ENCODE peak calls at places on chromosome 7, in ten cellular contexts. X is CD8-positive, alpha-beta T cell; T is kidney; S is body of pancreas; E is aorta; K is left ventricle myocardium inferior; Q is mammary epithelial cell; A is left lung; C is ascending aorta; O is esophagus muscularis mucosa. Y is an unnamed sample.

GRCh38 chr7:16603633-16604032 is 41.9 kb downstream of the ANKMY2 start:
- DNase-seq in X (no peak), O (no peak), C (no peak), K (no peak), A (no peak), S (peak), Q (peak), T (no peak), E (no peak), Y (no peak)

GRCh38 chr7:39592586-39592985 is 26.4 kb downstream of the YAE1 start:
- DNase-seq in O (no peak), E (no peak), T (no peak), K (no peak), Q (peak), A (no peak), C (no peak), X (no peak), S (no peak), Y (no peak)

GRCh38 chr7:16667355-16667754 is 21.4 kb downstream of the BZW2 start:
- DNase-seq in X (no peak), Q (no peak), K (no peak), E (no peak), A (no peak), S (no peak), T (no peak), C (no peak), O (no peak), Y (no peak)

GRCh38 chr7:125828153-125828690 is 898.6 kb upstream of the POT1 start:
- DNase-seq in E (no peak), S (no peak), Q (peak), O (no peak), X (no peak), A (no peak), K (no peak), C (no peak), T (no peak), Y (no peak)

GRCh38 chr7:101618207-101618839 is 10.8 kb downstream of the MYL10 start:
- DNase-seq in Q (no peak), O (no peak), C (no peak), S (no peak), X (no peak), E (no peak), A (peak), T (no peak), K (no peak), Y (no peak)

GRCh38 chr7:29270979-29271658 is 76.5 kb downstream of the CHN2 start:
- DNase-seq in A (no peak), O (no peak), K (no peak), Q (no peak), S (no peak), X (no peak), T (no peak), C (no peak), E (no peak), Y (no peak)

GRCh38 chr7:22782616-22783232 is 39.9 kb downstream of the TOMM7 start:
- DNase-seq in Q (peak), X (peak), C (peak), T (no peak), A (peak), K (peak), S (peak), O (no peak), E (peak), Y (peak)

GRCh38 chr7:69225544-69225943 is 372.7 kb upstream of the AUTS2 start:
- DNase-seq in T (no peak), A (no peak), Q (no peak), C (no peak), K (no peak), O (no peak), E (peak), S (no peak), X (no peak), Y (no peak)

GRCh38 chr7:75830978-75831377 is 17.4 kb upstream of the CCL24 start:
- DNase-seq in C (no peak), O (no peak), A (no peak), T (no peak), Q (no peak), X (no peak), S (no peak), E (no peak), K (no peak), Y (no peak)

GRCh38 chr7:68783671-68784070 is 814.6 kb upstream of the AUTS2 start:
- DNase-seq in K (no peak), Q (no peak), T (no peak), E (no peak), C (no peak), S (no peak), A (no peak), O (no peak), X (no peak), Y (no peak)

GRCh38 chr7:130079846-130080394 is 9.6 kb downstream of the KLHDC10 start:
- DNase-seq in K (no peak), O (no peak), C (no peak), X (no peak), T (no peak), A (no peak), E (no peak), S (no peak), Q (no peak), Y (no peak)

GRCh38 chr7:17301491-17302101 is 3.1 kb downstream of the AHR start:
- DNase-seq in T (no peak), A (no peak), K (no peak), Q (peak), O (no peak), S (peak), C (no peak), X (peak), E (no peak), Y (peak)

GRCh38 chr7:69585169-69585568 is 13.1 kb upstream of the AUTS2 start:
- DNase-seq in S (no peak), C (no peak), X (no peak), O (no peak), K (no peak), Q (no peak), T (no peak), E (no peak), A (no peak), Y (no peak)

GRCh38 chr7:11489280-11489679 is 342.7 kb downstream of the THSD7A start:
- DNase-seq in T (no peak), K (no peak), E (no peak), A (no peak), Q (no peak), C (no peak), O (no peak), S (no peak), X (no peak), Y (no peak)

GRCh38 chr7:98964596-98964995 is 86.3 kb downstream of the TRRAP start:
- DNase-seq in X (no peak), S (no peak), O (no peak), T (no peak), E (no peak), Q (no peak), K (no peak), C (peak), A (no peak), Y (no peak)

GRCh38 chr7:156022483-156023459 is 210.5 kb upstream of the SHH start:
- DNase-seq in O (peak), C (peak), X (no peak), T (no peak), E (peak), S (no peak), A (no peak), K (no peak), Q (no peak), Y (peak)

GRCh38 chr7:100895956-100896742 is 461 bp upstream of the ACHE start:
- DNase-seq in C (no peak), O (no peak), X (peak), E (peak), T (peak), K (peak), Q (no peak), A (peak), S (peak), Y (no peak)

GRCh38 chr7:140475747-140476333 is 3.5 kb downstream of the MKRN1 start:
- DNase-seq in E (no peak), A (no peak), Q (peak), T (no peak), K (no peak), O (no peak), C (no peak), S (peak), X (peak), Y (no peak)

GRCh38 chr7:988426-988911 is 5.5 kb downstream of the CYP2W1 start:
- DNase-seq in X (no peak), E (no peak), C (no peak), T (no peak), K (no peak), S (peak), A (peak), O (no peak), Q (no peak), Y (no peak)

GRCh38 chr7:100483728-100484635 is at the start of gene NYAP1:
- DNase-seq in S (peak), E (peak), C (no peak), Q (no peak), X (peak), T (no peak), O (no peak), K (peak), A (no peak), Y (no peak)

GRCh38 chr7:2129376-2130375 is 103.1 kb downstream of the MAD1L1 start:
- DNase-seq in C (no peak), X (no peak), E (no peak), O (no peak), T (no peak), S (peak), Q (no peak), A (peak), K (no peak), Y (no peak)

GRCh38 chr7:151304856-151305255 is 36.8 kb upstream of the NUB1 start:
- DNase-seq in X (no peak), S (no peak), E (no peak), K (no peak), O (no peak), A (no peak), T (no peak), Q (no peak), C (no peak), Y (no peak)

GRCh38 chr7:129359641-129360040 is 74.6 kb upstream of the STRIP2 start:
- DNase-seq in X (no peak), T (no peak), O (no peak), C (no peak), E (no peak), Q (no peak), A (no peak), S (no peak), K (no peak), Y (no peak)

GRCh38 chr7:15571303-15571878 is 9.6 kb upstream of the AGMO start:
- DNase-seq in X (no peak), O (no peak), T (no peak), Q (peak), E (no peak), S (no peak), C (no peak), K (no peak), A (no peak), Y (no peak)

GRCh38 chr7:25615005-25615404 is 386.7 kb upstream of the NPVF start:
- DNase-seq in T (no peak), O (no peak), A (no peak), X (no peak), S (no peak), C (no peak), Q (no peak), K (no peak), E (no peak), Y (no peak)

GRCh38 chr7:38375453-38375852 is 102.0 kb upstream of the TARP start:
- DNase-seq in K (no peak), O (no peak), Q (no peak), X (no peak), T (no peak), C (no peak), S (no peak), A (no peak), E (no peak), Y (no peak)

GRCh38 chr7:22980422-22980821 is 33.5 kb downstream of the HYCC1 start:
- DNase-seq in K (no peak), O (no peak), E (no peak), S (no peak), T (no peak), X (no peak), C (no peak), A (no peak), Q (peak), Y (no peak)

GRCh38 chr7:132321387-132321786 is 254.9 kb downstream of the PLXNA4 start:
- DNase-seq in S (no peak), X (no peak), C (no peak), E (no peak), K (no peak), Q (no peak), A (no peak), O (no peak), T (no peak), Y (no peak)

GRCh38 chr7:137950263-137950621 is 51.6 kb downstream of the CREB3L2 start:
- DNase-seq in S (no peak), C (no peak), O (no peak), X (no peak), Q (no peak), E (no peak), T (no peak), K (no peak), A (no peak), Y (no peak)

GRCh38 chr7:132466367-132466766 is 109.9 kb downstream of the PLXNA4 start:
- DNase-seq in A (no peak), K (no peak), X (no peak), O (no peak), E (no peak), S (no peak), C (no peak), T (no peak), Q (no peak), Y (no peak)

GRCh38 chr7:90345548-90346319 is 782 bp upstream of the GTPBP10 start:
- DNase-seq in C (no peak), K (no peak), E (no peak), X (no peak), T (no peak), A (no peak), Q (peak), S (peak), O (no peak), Y (no peak)

GRCh38 chr7:108499575-108499974 is 26.4 kb downstream of the PNPLA8 start:
- DNase-seq in K (no peak), C (no peak), T (no peak), E (no peak), Q (peak), S (no peak), A (no peak), X (no peak), O (no peak), Y (no peak)

DNA sequence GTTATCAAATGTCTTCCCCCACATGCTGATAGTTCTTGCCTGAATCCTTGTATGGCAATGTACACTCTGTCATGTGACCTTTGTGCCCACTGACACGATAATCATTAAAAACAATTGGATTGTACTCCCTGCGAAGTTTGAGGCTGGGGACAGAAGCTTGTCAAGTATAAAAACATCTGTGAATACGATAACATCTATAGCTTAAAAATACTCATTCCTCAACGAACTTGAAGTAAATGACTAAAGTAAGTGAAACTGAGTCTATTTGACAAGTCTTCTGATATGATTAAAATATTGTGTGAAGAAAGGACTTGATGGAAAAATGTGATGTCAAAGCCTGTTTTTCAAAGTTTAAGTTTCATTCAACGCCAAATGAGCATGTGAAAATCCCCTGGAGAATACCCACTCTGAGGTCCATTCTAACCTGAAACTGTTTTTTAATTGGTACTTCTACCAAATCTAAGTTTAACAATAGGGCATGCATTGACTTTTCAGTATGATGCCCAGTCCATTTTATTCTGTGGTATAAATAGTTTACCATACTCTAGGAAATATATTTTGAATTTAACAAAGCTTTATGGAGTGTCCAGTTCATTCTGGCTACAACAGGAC is 122.3 kb upstream of the MDFIC start:
- DNase-seq in Q (no peak), A (no peak), T (no peak), S (no peak), O (no peak), X (no peak), K (no peak), C (no peak), E (no peak), Y (no peak)
- H3K4me3 ChIP-seq in Q (no peak), A (no peak), T (no peak), S (no peak), O (no peak), X (no peak), K (no peak), C (no peak), E (no peak), Y (no peak)

DNA sequence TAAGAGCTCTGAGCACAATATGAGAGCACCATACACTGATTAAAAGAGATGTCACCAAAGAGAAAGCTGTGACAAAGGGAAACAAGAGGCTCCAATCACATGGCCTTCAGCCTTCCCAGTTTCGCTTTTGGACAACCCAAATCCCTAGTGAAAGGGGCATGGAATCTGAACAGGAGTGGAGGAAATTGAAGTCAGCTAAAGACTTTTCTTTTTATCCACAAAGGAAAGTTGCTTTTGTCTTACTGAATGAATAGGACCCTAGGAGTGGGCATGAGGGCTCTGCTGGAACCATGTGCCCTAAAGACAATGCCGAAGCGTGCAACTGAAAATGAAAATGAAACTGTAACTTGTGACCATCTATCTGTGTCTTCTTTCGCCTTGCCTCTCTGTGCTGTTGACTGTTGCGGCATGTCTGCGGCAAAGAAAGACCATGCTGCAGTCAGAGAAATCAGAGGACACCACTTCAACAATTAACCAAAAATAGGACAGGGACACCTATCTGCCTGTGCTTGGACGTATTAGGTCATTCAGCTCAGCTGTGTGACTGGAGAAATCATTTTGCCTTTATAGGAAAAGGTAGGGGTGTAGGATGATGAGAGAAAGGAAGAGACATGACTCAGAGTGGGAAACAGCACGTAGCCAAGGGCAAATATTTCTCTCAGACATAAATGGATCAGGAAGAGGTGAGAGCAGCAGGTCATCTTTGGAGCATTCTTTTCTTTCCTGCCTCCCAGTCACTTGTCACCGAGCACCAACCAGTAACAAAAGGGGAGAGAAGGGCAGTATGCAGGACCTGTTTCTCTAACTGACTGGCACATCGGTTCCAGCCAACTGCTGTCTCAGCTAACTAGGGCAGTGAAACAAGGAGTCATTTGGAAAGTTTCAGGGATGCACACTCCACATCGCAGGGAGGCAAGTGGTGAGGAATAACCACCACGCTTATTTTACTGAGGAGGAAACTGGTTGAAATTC is 12.3 kb downstream of the CAV2 start:
- DNase-seq in O (no peak), E (no peak), C (peak), Q (peak), K (no peak), T (no peak), S (no peak), A (no peak), X (no peak), Y (no peak)
- H3K4me3 ChIP-seq in O (peak), E (peak), C (peak), Q (peak), K (peak), T (peak), S (no peak), A (peak), X (peak), Y (peak)

GRCh38 chr7:138982204-138982623 is 1.0 kb upstream of the KIAA1549 start:
- DNase-seq in O (no peak), S (no peak), K (no peak), A (no peak), E (no peak), T (no peak), C (no peak), Q (no peak), X (no peak), Y (no peak)
- H3K4me3 ChIP-seq in O (peak), S (no peak), K (peak), A (no peak), E (no peak), T (peak), C (peak), Q (no peak), X (peak), Y (peak)

GRCh38 chr7:36260481-36260880 is 107.4 kb downstream of the EEPD1 start:
- DNase-seq in S (no peak), T (no peak), K (no peak), A (no peak), C (no peak), O (no peak), X (no peak), Q (no peak), E (no peak), Y (no peak)

GRCh38 chr7:36262706-36263484 is 109.8 kb downstream of the EEPD1 start:
- DNase-seq in K (no peak), S (no peak), O (no peak), T (no peak), E (no peak), Q (no peak), A (no peak), X (no peak), C (no peak), Y (no peak)

GRCh38 chr7:36264123-36264916 is 111.3 kb downstream of the EEPD1 start:
- DNase-seq in C (peak), O (no peak), A (peak), S (no peak), K (no peak), X (no peak), T (no peak), Q (no peak), E (no peak), Y (no peak)

GRCh38 chr7:36261019-36261754 is 108.1 kb downstream of the EEPD1 start:
- DNase-seq in T (no peak), C (no peak), E (no peak), K (no peak), S (no peak), A (no peak), X (no peak), O (no peak), Q (no peak), Y (no peak)

DNA sequence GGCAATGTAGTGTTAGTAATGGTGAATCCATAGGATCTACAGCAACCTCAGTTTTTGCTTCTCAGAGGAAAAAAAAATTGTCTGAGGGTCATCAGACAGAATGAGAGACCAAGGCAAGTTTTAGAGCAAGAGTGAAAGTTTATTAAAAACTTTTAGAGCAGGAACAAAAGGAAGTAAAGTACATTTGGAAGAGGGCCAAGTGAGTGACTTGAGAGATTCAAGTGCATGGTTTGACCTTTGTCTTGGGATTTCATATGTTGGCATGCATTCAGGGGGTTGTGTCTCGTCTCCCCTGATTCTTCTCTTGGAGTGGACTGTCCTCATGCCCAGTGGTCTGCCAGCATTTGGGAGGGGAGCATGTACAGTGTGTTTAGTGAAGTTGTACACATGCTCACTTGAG is 109.2 kb downstream of the EEPD1 start:
- DNase-seq in X (no peak), A (no peak), T (no peak), E (no peak), O (no peak), S (no peak), C (no peak), K (no peak), Q (no peak), Y (no peak)
- H3K4me3 ChIP-seq in X (no peak), A (no peak), T (no peak), E (no peak), O (no peak), S (no peak), C (no peak), K (no peak), Q (no peak), Y (no peak)

GRCh38 chr7:112360681-112361080 is 89.6 kb upstream of the IFRD1 start:
- DNase-seq in O (no peak), T (no peak), Q (no peak), K (no peak), S (no peak), C (no peak), X (no peak), A (no peak), E (no peak), Y (no peak)
- H3K4me3 ChIP-seq in O (no peak), T (no peak), Q (no peak), K (no peak), S (no peak), C (no peak), X (no peak), A (no peak), E (no peak), Y (no peak)

GRCh38 chr7:45922810-45923209 is 1.7 kb upstream of the IGFBP3 start:
- DNase-seq in C (no peak), E (no peak), A (no peak), O (peak), K (no peak), X (no peak), Q (no peak), T (no peak), S (no peak), Y (no peak)
- H3K4me3 ChIP-seq in C (peak), E (peak), A (no peak), O (peak), K (peak), X (peak), Q (no peak), T (peak), S (no peak), Y (peak)

DNA sequence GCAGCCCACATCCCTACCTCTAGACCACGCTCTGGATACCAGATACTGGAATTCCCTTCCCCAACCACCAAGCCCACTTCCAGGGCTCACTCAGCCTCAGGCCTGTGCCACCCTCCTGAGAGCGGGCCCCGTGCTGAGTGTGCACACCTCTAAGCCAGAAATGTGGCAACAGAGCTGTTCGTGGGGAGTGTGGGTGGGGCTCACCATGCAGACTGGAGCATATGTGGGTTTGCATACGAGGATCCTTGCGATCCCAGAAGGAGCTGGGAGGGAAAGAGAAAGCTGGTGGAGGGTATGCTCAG is 13.0 kb upstream of the LIMK1 start:
- DNase-seq in E (peak), K (no peak), O (no peak), T (peak), X (no peak), S (no peak), A (peak), C (no peak), Q (no peak), Y (no peak)
- H3K4me3 ChIP-seq in E (no peak), K (no peak), O (no peak), T (no peak), X (no peak), S (no peak), A (no peak), C (no peak), Q (no peak), Y (no peak)

Y was measured in tibial artery.